ENCODE peak calls at places on chromosome 13, in eight cellular contexts. P, E, N, F, Z, C, Q and B are unnamed samples. For H3K4me1, the result is how much of the 10 kb centered on the place peaks cover.

GRCh38 chr13:22114630-22115311 is 443.9 kb downstream of the FGF9 start:
- DNase-seq in P (no peak), E (no peak), N (no peak), F (no peak), Z (no peak), C (no peak), Q (no peak), B (no peak)

GRCh38 chr13:97249797-97250495 is 27.8 kb downstream of the MBNL2 start:
- DNase-seq in P (no peak), E (no peak), N (no peak), F (no peak), Z (no peak), C (no peak), Q (no peak), B (no peak)

GRCh38 chr13:104389722-104390121 is 1323.5 kb upstream of the SLC10A2 start:
- DNase-seq in P (no peak), E (no peak), N (no peak), F (no peak), Z (peak), C (no peak), Q (no peak), B (no peak)

GRCh38 chr13:27016871-27017270 is 154.7 kb downstream of the USP12 start:
- DNase-seq in P (no peak), E (no peak), N (no peak), F (no peak), Z (no peak), C (no peak), Q (no peak), B (no peak)

GRCh38 chr13:25085125-25085742 is 10.7 kb upstream of the PABPC3 start:
- DNase-seq in P (peak), E (no peak), N (no peak), F (no peak), Z (peak), C (peak), Q (no peak), B (no peak)

GRCh38 chr13:114226699-114227323 is 7.9 kb upstream of the CDC16 start:
- DNase-seq in P (peak), E (peak), N (peak), F (peak), Z (peak), C (peak), Q (peak), B (peak)

GRCh38 chr13:75452564-75452963 is 29.4 kb downstream of the TBC1D4 start:
- DNase-seq in P (no peak), E (no peak), N (no peak), F (no peak), Z (no peak), C (no peak), Q (no peak), B (no peak)

GRCh38 chr13:101949681-101950080 is 452.2 kb downstream of the FGF14 start:
- DNase-seq in P (no peak), E (no peak), N (no peak), F (no peak), Z (no peak), C (no peak), Q (no peak), B (no peak)

GRCh38 chr13:51942189-51942588 is 69.1 kb downstream of the ATP7B start:
- DNase-seq in P (no peak), E (no peak), N (no peak), F (no peak), Z (peak), C (peak), Q (no peak), B (no peak)

GRCh38 chr13:67228909-67229308 is 1.2 kb downstream of the PCDH9 start:
- DNase-seq in P (no peak), E (no peak), N (no peak), F (no peak), Z (no peak), C (no peak), Q (no peak), B (no peak)

GRCh38 chr13:93505104-93505952 is 278.7 kb downstream of the GPC6 start:
- DNase-seq in P (no peak), E (no peak), N (no peak), F (no peak), Z (peak), C (no peak), Q (no peak), B (no peak)

GRCh38 chr13:39251340-39251739 is 213.1 kb downstream of the NHLRC3 start:
- DNase-seq in P (no peak), E (no peak), N (no peak), F (no peak), Z (no peak), C (no peak), Q (no peak), B (no peak)

GRCh38 chr13:93244918-93245280 is 18.3 kb downstream of the GPC6 start:
- DNase-seq in P (no peak), E (no peak), N (no peak), F (no peak), Z (no peak), C (no peak), Q (no peak), B (no peak)

DNA sequence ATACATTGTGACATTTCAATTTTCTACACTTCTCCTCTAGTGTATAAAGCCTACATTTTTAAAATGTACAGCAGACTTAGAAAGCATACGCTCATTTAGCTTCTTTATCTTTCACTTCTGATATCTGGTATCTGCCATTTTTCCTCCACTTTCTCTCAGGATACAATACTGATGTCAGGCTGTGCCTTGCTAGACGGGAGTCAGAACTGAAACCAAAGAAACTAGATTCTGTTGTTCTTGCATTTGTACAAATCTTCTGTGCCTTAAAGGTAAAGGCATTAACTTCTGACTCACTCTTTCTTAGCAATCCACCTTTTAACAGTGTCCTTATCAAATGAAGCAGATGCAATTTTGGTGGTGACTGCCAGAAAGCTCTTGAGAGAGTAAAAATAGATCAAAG is 370.5 kb downstream of the PCDH20 start:
- DNase-seq in P (no peak), E (no peak), N (no peak), F (no peak), Z (no peak), C (no peak), Q (no peak), B (no peak)
- H3K4me1 ChIP-seq in P (under half), E (under half), N (under half), F (under half), Z (under half), C (under half), Q (under half), B (under half)

DNA sequence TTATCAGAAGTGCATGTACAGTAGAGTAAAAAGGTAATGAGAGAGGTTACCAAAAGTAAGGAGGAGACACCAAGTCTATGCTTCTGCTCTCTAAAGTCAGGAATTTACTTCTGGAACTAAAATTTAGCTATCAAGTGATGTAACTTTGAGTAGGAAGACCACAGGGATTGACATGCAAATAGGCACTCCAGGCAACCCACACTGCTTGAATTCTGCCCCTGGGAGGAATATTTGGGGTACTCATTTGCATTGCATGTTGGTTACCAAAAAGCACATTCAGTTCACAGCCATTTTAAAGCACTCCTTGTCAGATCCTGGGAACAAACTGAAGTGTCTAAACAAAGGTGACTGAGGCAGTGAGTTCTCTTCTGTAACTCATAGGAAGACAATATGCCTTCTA is 126.0 kb upstream of the NBEA start:
- DNase-seq in P (peak), E (no peak), N (no peak), F (no peak), Z (no peak), C (no peak), Q (no peak), B (no peak)
- H3K4me1 ChIP-seq in P (under half), E (under half), N (under half), F (under half), Z (under half), C (under half), Q (under half), B (under half)

DNA sequence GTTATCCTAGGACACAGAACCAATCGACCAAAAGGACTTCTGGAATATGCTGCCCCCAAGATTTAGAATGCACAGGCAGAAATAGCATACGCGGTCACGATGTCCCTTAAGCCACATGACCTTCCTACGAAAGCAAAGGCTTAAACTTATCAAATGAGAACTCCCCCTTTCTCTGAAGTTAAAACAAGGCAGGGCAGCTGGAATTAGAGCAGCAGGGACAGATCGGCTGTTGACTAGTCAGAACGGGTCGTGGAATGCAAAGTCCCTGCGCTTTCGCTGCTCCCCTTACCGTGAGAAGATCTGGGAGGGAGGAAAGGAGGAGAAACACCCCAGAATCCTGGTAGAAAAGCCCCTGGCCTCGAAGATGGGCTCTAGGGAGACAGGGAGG is 799 bp upstream of the USPL1 start:
- DNase-seq in P (peak), E (no peak), N (peak), F (no peak), Z (peak), C (no peak), Q (peak), B (peak)
- H3K4me1 ChIP-seq in P (under half), E (under half), N (under half), F (under half), Z (under half), C (under half), Q (under half), B (under half)

GRCh38 chr13:50911937-50912624 is 2.5 kb downstream of the RNASEH2B start:
- DNase-seq in P (peak), E (peak), N (peak), F (peak), Z (peak), C (peak), Q (peak), B (peak)

GRCh38 chr13:50912851-50913250 is 3.3 kb downstream of the RNASEH2B start:
- DNase-seq in P (no peak), E (no peak), N (no peak), F (no peak), Z (no peak), C (no peak), Q (no peak), B (no peak)

GRCh38 chr13:50910483-50910805 is 853 bp downstream of the RNASEH2B start:
- DNase-seq in P (peak), E (no peak), N (no peak), F (no peak), Z (peak), C (peak), Q (peak), B (peak)

GRCh38 chr13:50909605-50910482 is at the start of gene RNASEH2B:
- DNase-seq in P (peak), E (peak), N (peak), F (peak), Z (peak), C (peak), Q (peak), B (peak)

GRCh38 chr13:50911051-50911690 is 1.6 kb downstream of the RNASEH2B start:
- DNase-seq in P (no peak), E (no peak), N (no peak), F (no peak), Z (peak), C (no peak), Q (no peak), B (no peak)
- H3K4me1 ChIP-seq in P (under half), E (under half), N (under half), F (half or more), Z (under half), C (under half), Q (under half), B (half or more)

GRCh38 chr13:46168341-46168740 is 13.6 kb downstream of the LCP1 start:
- DNase-seq in P (no peak), E (no peak), N (no peak), F (no peak), Z (no peak), C (no peak), Q (peak), B (peak)

GRCh38 chr13:46170687-46171086 is 11.3 kb downstream of the LCP1 start:
- DNase-seq in P (peak), E (no peak), N (no peak), F (no peak), Z (no peak), C (no peak), Q (no peak), B (no peak)

GRCh38 chr13:46170268-46170667 is 11.7 kb downstream of the LCP1 start:
- DNase-seq in P (peak), E (no peak), N (no peak), F (no peak), Z (no peak), C (no peak), Q (no peak), B (no peak)

GRCh38 chr13:46166947-46167610 is 14.9 kb downstream of the LCP1 start:
- DNase-seq in P (peak), E (no peak), N (no peak), F (no peak), Z (no peak), C (no peak), Q (no peak), B (no peak)

GRCh38 chr13:46168818-46169217 is 13.2 kb downstream of the LCP1 start:
- DNase-seq in P (no peak), E (no peak), N (no peak), F (no peak), Z (no peak), C (no peak), Q (no peak), B (no peak)
- H3K4me1 ChIP-seq in P (under half), E (under half), N (under half), F (under half), Z (under half), C (under half), Q (under half), B (under half)

GRCh38 chr13:40568246-40568645 is 98.2 kb downstream of the FOXO1 start:
- DNase-seq in P (no peak), E (no peak), N (no peak), F (no peak), Z (no peak), C (no peak), Q (no peak), B (no peak)
- H3K4me1 ChIP-seq in P (half or more), E (half or more), N (under half), F (half or more), Z (under half), C (under half), Q (under half), B (under half)

GRCh38 chr13:20472531-20472930 is 53.1 kb downstream of the CRYL1 start:
- DNase-seq in P (no peak), E (no peak), N (no peak), F (no peak), Z (no peak), C (no peak), Q (no peak), B (no peak)

GRCh38 chr13:20474515-20474914 is 51.1 kb downstream of the CRYL1 start:
- DNase-seq in P (no peak), E (no peak), N (no peak), F (no peak), Z (no peak), C (no peak), Q (no peak), B (no peak)

GRCh38 chr13:20473139-20473538 is 52.5 kb downstream of the CRYL1 start:
- DNase-seq in P (no peak), E (no peak), N (no peak), F (no peak), Z (peak), C (no peak), Q (no peak), B (no peak)

GRCh38 chr13:20473888-20474287 is 51.8 kb downstream of the CRYL1 start:
- DNase-seq in P (no peak), E (no peak), N (no peak), F (no peak), Z (no peak), C (no peak), Q (no peak), B (no peak)

DNA sequence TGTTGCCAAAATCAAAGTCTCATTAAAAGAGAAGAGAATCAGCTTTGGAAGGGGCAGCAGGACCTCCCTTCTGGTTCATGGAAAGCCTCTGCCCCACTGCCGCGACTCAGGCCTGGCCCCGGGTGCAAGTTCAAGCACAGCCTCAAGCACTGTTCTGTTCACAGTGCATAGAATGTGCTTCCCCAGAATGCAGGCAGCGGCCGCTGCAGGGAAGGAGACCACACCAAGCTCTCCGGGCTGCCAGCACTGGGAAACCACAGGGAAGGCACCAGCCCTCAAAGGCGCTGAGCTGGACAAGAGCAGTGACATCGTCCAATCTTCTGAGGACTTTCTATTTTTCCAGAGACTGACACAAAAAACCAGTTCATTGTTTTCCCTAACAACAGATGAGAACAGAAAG is 55.5 kb downstream of the CRYL1 start:
- DNase-seq in P (no peak), E (no peak), N (no peak), F (no peak), Z (no peak), C (no peak), Q (no peak), B (no peak)
- H3K4me1 ChIP-seq in P (under half), E (under half), N (under half), F (under half), Z (under half), C (under half), Q (under half), B (under half)

GRCh38 chr13:110559986-110560385 is 1.5 kb downstream of the RAB20 start:
- DNase-seq in P (no peak), E (no peak), N (no peak), F (no peak), Z (peak), C (no peak), Q (no peak), B (no peak)
- H3K4me1 ChIP-seq in P (under half), E (under half), N (under half), F (under half), Z (under half), C (half or more), Q (under half), B (under half)

DNA sequence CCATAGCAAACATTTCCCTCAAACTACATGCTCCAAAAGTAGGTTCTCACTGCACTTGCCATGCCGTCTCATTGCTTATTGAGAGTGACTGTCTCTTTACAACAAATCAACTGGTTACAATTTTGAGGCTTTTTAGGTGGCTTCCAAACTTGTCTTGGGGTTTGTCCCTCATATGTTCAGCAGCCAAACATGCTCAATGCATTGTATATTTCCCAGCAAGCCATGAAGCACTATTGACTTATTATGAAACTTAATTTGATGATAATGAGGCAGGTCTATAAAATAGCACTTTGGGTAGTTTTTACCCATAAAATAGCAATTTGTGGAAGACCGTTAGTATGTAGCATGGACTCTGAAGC is 78.2 kb downstream of the LRCH1 start:
- DNase-seq in P (no peak), E (no peak), N (no peak), F (no peak), Z (no peak), C (no peak), Q (no peak), B (no peak)
- H3K4me1 ChIP-seq in P (under half), E (under half), N (under half), F (half or more), Z (under half), C (under half), Q (under half), B (half or more)